ENCODE peak calls at places on chromosomes 4 and X, in nine cellular contexts. One of them, this sample, is unnamed.

GRCh38 chr4:32519060-32519459 is 1798.9 kb downstream of the PCDH7 start:
- DNase-seq in aorta: no peak
- DNase-seq in cardiac muscle cell: no peak
- DNase-seq in Karpas-422: no peak
- DNase-seq in suprapubic skin: no peak
- DNase-seq in astrocyte: no peak
- DNase-seq in tibial artery: no peak
- DNase-seq in tibial nerve: no peak
- DNase-seq in IMR-90: no peak
- DNase-seq in this sample: no peak

GRCh38 chr4:30553721-30554120 is 166.4 kb upstream of the PCDH7 start:
- DNase-seq in aorta: no peak
- DNase-seq in cardiac muscle cell: no peak
- DNase-seq in Karpas-422: no peak
- DNase-seq in suprapubic skin: no peak
- DNase-seq in astrocyte: peak; percentile 3
- DNase-seq in tibial artery: no peak
- DNase-seq in tibial nerve: no peak
- DNase-seq in IMR-90: peak; percentile 0
- DNase-seq in this sample: no peak

GRCh38 chrX:13223868-13224555 is 95.8 kb downstream of the ATXN3L start:
- DNase-seq in aorta: no peak
- DNase-seq in cardiac muscle cell: no peak
- DNase-seq in Karpas-422: peak; percentile 10
- DNase-seq in suprapubic skin: no peak
- DNase-seq in astrocyte: peak; percentile 92
- DNase-seq in tibial artery: no peak
- DNase-seq in tibial nerve: no peak
- DNase-seq in IMR-90: peak; percentile 91
- DNase-seq in this sample: no peak

GRCh38 chr4:187865914-187866313 is 129.7 kb upstream of the ZFP42 start:
- DNase-seq in aorta: no peak
- DNase-seq in cardiac muscle cell: no peak
- DNase-seq in Karpas-422: no peak
- DNase-seq in suprapubic skin: no peak
- DNase-seq in astrocyte: no peak
- DNase-seq in tibial artery: no peak
- DNase-seq in tibial nerve: no peak
- DNase-seq in IMR-90: no peak
- DNase-seq in this sample: no peak

GRCh38 chrX:69896046-69896445 is 153.7 kb downstream of the AWAT2 start:
- DNase-seq in aorta: no peak
- DNase-seq in cardiac muscle cell: no peak
- DNase-seq in Karpas-422: no peak
- DNase-seq in suprapubic skin: no peak
- DNase-seq in astrocyte: no peak
- DNase-seq in tibial artery: no peak
- DNase-seq in tibial nerve: no peak
- DNase-seq in IMR-90: no peak
- DNase-seq in this sample: no peak

GRCh38 chr4:44916406-44916805 is 190.1 kb upstream of the GNPDA2 start:
- DNase-seq in aorta: no peak
- DNase-seq in cardiac muscle cell: no peak
- DNase-seq in Karpas-422: peak; percentile 40
- DNase-seq in suprapubic skin: no peak
- DNase-seq in astrocyte: no peak
- DNase-seq in tibial artery: no peak
- DNase-seq in tibial nerve: no peak
- DNase-seq in IMR-90: no peak
- DNase-seq in this sample: no peak

GRCh38 chr4:150476776-150477175 is 105.2 kb upstream of the MAB21L2 start:
- DNase-seq in aorta: no peak
- DNase-seq in cardiac muscle cell: no peak
- DNase-seq in Karpas-422: no peak
- DNase-seq in suprapubic skin: no peak
- DNase-seq in astrocyte: no peak
- DNase-seq in tibial artery: no peak
- DNase-seq in tibial nerve: no peak
- DNase-seq in IMR-90: no peak
- DNase-seq in this sample: no peak

GRCh38 chr4:176333076-176333475 is 13.3 kb downstream of the SPCS3 start:
- DNase-seq in aorta: no peak
- DNase-seq in cardiac muscle cell: no peak
- DNase-seq in Karpas-422: no peak
- DNase-seq in suprapubic skin: no peak
- DNase-seq in astrocyte: peak; percentile 63
- DNase-seq in tibial artery: no peak
- DNase-seq in tibial nerve: no peak
- DNase-seq in IMR-90: peak; percentile 59
- DNase-seq in this sample: no peak

GRCh38 chrX:15645266-15645665 is 19.3 kb downstream of the CLTRN start:
- DNase-seq in aorta: no peak
- DNase-seq in cardiac muscle cell: no peak
- DNase-seq in Karpas-422: peak; percentile 44
- DNase-seq in suprapubic skin: no peak
- DNase-seq in astrocyte: no peak
- DNase-seq in tibial artery: no peak
- DNase-seq in tibial nerve: no peak
- DNase-seq in IMR-90: no peak
- DNase-seq in this sample: no peak

GRCh38 chr4:71429106-71429505 is 90.3 kb downstream of the SLC4A4 start:
- DNase-seq in aorta: no peak
- DNase-seq in cardiac muscle cell: no peak
- DNase-seq in Karpas-422: no peak
- DNase-seq in suprapubic skin: no peak
- DNase-seq in astrocyte: no peak
- DNase-seq in tibial artery: no peak
- DNase-seq in tibial nerve: no peak
- DNase-seq in IMR-90: no peak
- DNase-seq in this sample: no peak

GRCh38 chr4:173017802-173018201 is 150.8 kb upstream of the GALNT7 start:
- DNase-seq in aorta: no peak
- DNase-seq in cardiac muscle cell: no peak
- DNase-seq in Karpas-422: no peak
- DNase-seq in suprapubic skin: no peak
- DNase-seq in astrocyte: no peak
- DNase-seq in tibial artery: no peak
- DNase-seq in tibial nerve: no peak
- DNase-seq in IMR-90: no peak
- DNase-seq in this sample: no peak

GRCh38 chr4:105994061-105994460 is 98.8 kb downstream of the NPNT start:
- DNase-seq in aorta: no peak
- DNase-seq in cardiac muscle cell: no peak
- DNase-seq in Karpas-422: no peak
- DNase-seq in suprapubic skin: no peak
- DNase-seq in astrocyte: no peak
- DNase-seq in tibial artery: no peak
- DNase-seq in tibial nerve: no peak
- DNase-seq in IMR-90: no peak
- DNase-seq in this sample: no peak

GRCh38 chr4:41129128-41129754 is 85.1 kb downstream of the APBB2 start:
- DNase-seq in aorta: no peak
- DNase-seq in cardiac muscle cell: peak; percentile 63
- DNase-seq in Karpas-422: no peak
- DNase-seq in suprapubic skin: no peak
- DNase-seq in astrocyte: no peak
- DNase-seq in tibial artery: no peak
- DNase-seq in tibial nerve: no peak
- DNase-seq in IMR-90: no peak
- DNase-seq in this sample: no peak
- H3K4me1 ChIP-seq in aorta: peaks cover 5% of the 10 kb centered on the region
- H3K4me1 ChIP-seq in cardiac muscle cell: peaks cover 30% of the 10 kb centered on the region
- H3K4me1 ChIP-seq in Karpas-422: no peaks in the 10 kb centered on the region
- H3K4me1 ChIP-seq in suprapubic skin: peaks cover 35% of the 10 kb centered on the region
- H3K4me1 ChIP-seq in astrocyte: peaks cover 12% of the 10 kb centered on the region
- H3K4me1 ChIP-seq in tibial artery: no peaks in the 10 kb centered on the region
- H3K4me1 ChIP-seq in tibial nerve: no peaks in the 10 kb centered on the region
- H3K4me1 ChIP-seq in IMR-90: peaks cover 10% of the 10 kb centered on the region
- H3K4me1 ChIP-seq in this sample: peaks cover 25% of the 10 kb centered on the region

DNA sequence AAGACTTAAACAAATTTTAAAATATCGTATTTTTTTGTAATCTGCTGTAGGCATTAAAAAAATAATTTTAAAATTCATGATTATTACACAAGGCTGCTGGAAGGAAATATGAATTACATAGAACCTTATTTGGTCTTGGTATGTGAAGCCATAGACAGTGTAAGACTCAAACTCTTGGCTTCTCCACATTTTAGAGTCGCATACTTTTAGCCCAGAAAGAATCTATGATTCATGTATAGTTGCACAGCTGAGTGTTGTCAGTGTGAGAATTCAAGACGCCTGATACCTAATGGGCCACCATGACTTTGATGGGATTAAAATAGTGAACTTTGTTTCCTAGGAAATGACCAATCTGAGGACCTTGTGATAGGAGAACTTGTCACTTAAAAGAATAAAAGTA is 1.4 kb downstream of the INTU start:
- DNase-seq in aorta: no peak
- DNase-seq in cardiac muscle cell: no peak
- DNase-seq in Karpas-422: no peak
- DNase-seq in suprapubic skin: no peak
- DNase-seq in astrocyte: peak; percentile 84
- DNase-seq in tibial artery: no peak
- DNase-seq in tibial nerve: no peak
- DNase-seq in IMR-90: peak; percentile 92
- DNase-seq in this sample: no peak
- H3K4me3 ChIP-seq in aorta: no peak overlapping the region
- H3K4me3 ChIP-seq in cardiac muscle cell: no peak overlapping the region
- H3K4me3 ChIP-seq in Karpas-422: no peak overlapping the region
- H3K4me3 ChIP-seq in suprapubic skin: no peak overlapping the region
- H3K4me3 ChIP-seq in astrocyte: peak overlapping the region; percentile 93
- H3K4me3 ChIP-seq in tibial artery: peak overlapping the region; percentile 75
- H3K4me3 ChIP-seq in tibial nerve: no peak overlapping the region
- H3K4me3 ChIP-seq in IMR-90: no peak overlapping the region
- H3K4me3 ChIP-seq in this sample: no peak overlapping the region

GRCh38 chr4:182549386-182549785 is 306.2 kb downstream of the TENM3 start:
- DNase-seq in aorta: no peak
- DNase-seq in cardiac muscle cell: no peak
- DNase-seq in Karpas-422: no peak
- DNase-seq in suprapubic skin: no peak
- DNase-seq in astrocyte: no peak
- DNase-seq in tibial artery: no peak
- DNase-seq in tibial nerve: no peak
- DNase-seq in IMR-90: no peak
- DNase-seq in this sample: no peak
- H3K27ac ChIP-seq in aorta: no peak overlapping the region
- H3K27ac ChIP-seq in cardiac muscle cell: no peak overlapping the region
- H3K27ac ChIP-seq in Karpas-422: no peak overlapping the region
- H3K27ac ChIP-seq in suprapubic skin: no peak overlapping the region
- H3K27ac ChIP-seq in astrocyte: no peak overlapping the region
- H3K27ac ChIP-seq in tibial artery: no peak overlapping the region
- H3K27ac ChIP-seq in tibial nerve: peak overlapping the region; percentile 60
- H3K27ac ChIP-seq in IMR-90: no peak overlapping the region
- H3K27ac ChIP-seq in this sample: no peak overlapping the region

DNA sequence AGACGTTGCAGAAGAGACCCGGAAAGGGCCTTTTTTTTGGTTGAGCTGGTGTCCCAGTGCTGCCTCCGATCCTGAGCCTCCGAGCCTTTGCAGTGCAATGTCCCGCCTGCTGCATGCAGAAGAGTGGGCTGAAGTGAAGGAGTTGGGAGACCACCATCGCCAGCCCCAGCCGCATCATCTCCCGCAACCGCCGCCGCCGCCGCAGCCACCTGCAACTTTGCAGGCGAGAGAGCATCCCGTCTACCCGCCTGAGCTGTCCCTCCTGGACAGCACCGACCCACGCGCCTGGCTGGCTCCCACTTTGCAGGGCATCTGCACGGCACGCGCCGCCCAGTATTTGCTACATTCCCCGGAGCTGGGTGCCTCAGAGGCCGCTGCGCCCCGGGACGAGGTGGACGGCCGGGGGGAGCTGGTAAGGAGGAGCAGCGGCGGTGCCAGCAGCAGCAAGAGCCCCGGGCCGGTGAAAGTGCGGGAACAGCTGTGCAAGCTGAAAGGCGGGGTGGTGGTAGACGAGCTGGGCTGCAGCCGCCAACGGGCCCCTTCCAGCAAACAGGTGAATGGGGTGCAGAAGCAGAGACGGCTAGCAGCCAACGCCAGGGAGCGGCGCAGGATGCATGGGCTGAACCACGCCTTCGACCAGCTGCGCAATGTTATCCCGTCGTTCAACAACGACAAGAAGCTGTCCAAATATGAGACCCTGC is 427 bp downstream of the ATOH1 start:
- DNase-seq in aorta: no peak
- DNase-seq in cardiac muscle cell: peak; percentile 52
- DNase-seq in Karpas-422: no peak
- DNase-seq in suprapubic skin: no peak
- DNase-seq in astrocyte: no peak
- DNase-seq in tibial artery: no peak
- DNase-seq in tibial nerve: no peak
- DNase-seq in IMR-90: no peak
- DNase-seq in this sample: no peak
- H3K4me1 ChIP-seq in aorta: no peaks in the 10 kb centered on the region
- H3K4me1 ChIP-seq in cardiac muscle cell: peaks cover 13% of the 10 kb centered on the region
- H3K4me1 ChIP-seq in Karpas-422: no peaks in the 10 kb centered on the region
- H3K4me1 ChIP-seq in suprapubic skin: peaks cover 32% of the 10 kb centered on the region
- H3K4me1 ChIP-seq in astrocyte: peaks cover 5% of the 10 kb centered on the region
- H3K4me1 ChIP-seq in tibial artery: no peaks in the 10 kb centered on the region
- H3K4me1 ChIP-seq in tibial nerve: no peaks in the 10 kb centered on the region
- H3K4me1 ChIP-seq in IMR-90: no peaks in the 10 kb centered on the region
- H3K4me1 ChIP-seq in this sample: peaks cover 9% of the 10 kb centered on the region

GRCh38 chr4:16889945-16890344 is 8.5 kb downstream of the LDB2 start:
- DNase-seq in aorta: no peak
- DNase-seq in cardiac muscle cell: no peak
- DNase-seq in Karpas-422: no peak
- DNase-seq in suprapubic skin: no peak
- DNase-seq in astrocyte: no peak
- DNase-seq in tibial artery: no peak
- DNase-seq in tibial nerve: no peak
- DNase-seq in IMR-90: no peak
- DNase-seq in this sample: no peak

GRCh38 chr4:16896871-16897270 is 1.6 kb downstream of the LDB2 start:
- DNase-seq in aorta: no peak
- DNase-seq in cardiac muscle cell: peak; percentile 38
- DNase-seq in Karpas-422: no peak
- DNase-seq in suprapubic skin: no peak
- DNase-seq in astrocyte: peak; percentile 77
- DNase-seq in tibial artery: no peak
- DNase-seq in tibial nerve: no peak
- DNase-seq in IMR-90: peak; percentile 86
- DNase-seq in this sample: no peak

GRCh38 chr4:16890651-16891050 is 7.8 kb downstream of the LDB2 start:
- DNase-seq in aorta: no peak
- DNase-seq in cardiac muscle cell: no peak
- DNase-seq in Karpas-422: no peak
- DNase-seq in suprapubic skin: no peak
- DNase-seq in astrocyte: no peak
- DNase-seq in tibial artery: no peak
- DNase-seq in tibial nerve: no peak
- DNase-seq in IMR-90: no peak
- DNase-seq in this sample: no peak

GRCh38 chr4:16894406-16894805 is 4.0 kb downstream of the LDB2 start:
- DNase-seq in aorta: no peak
- DNase-seq in cardiac muscle cell: no peak
- DNase-seq in Karpas-422: no peak
- DNase-seq in suprapubic skin: no peak
- DNase-seq in astrocyte: peak; percentile 67
- DNase-seq in tibial artery: no peak
- DNase-seq in tibial nerve: no peak
- DNase-seq in IMR-90: peak; percentile 47
- DNase-seq in this sample: no peak

GRCh38 chr4:16893141-16893571 is 5.3 kb downstream of the LDB2 start:
- DNase-seq in aorta: no peak
- DNase-seq in cardiac muscle cell: no peak
- DNase-seq in Karpas-422: no peak
- DNase-seq in suprapubic skin: no peak
- DNase-seq in astrocyte: peak; percentile 69
- DNase-seq in tibial artery: no peak
- DNase-seq in tibial nerve: no peak
- DNase-seq in IMR-90: peak; percentile 34
- DNase-seq in this sample: no peak
- H3K4me3 ChIP-seq in aorta: no peak overlapping the region
- H3K4me3 ChIP-seq in cardiac muscle cell: no peak overlapping the region
- H3K4me3 ChIP-seq in Karpas-422: no peak overlapping the region
- H3K4me3 ChIP-seq in suprapubic skin: peak overlapping the region; percentile 25
- H3K4me3 ChIP-seq in astrocyte: peak overlapping the region; percentile 7
- H3K4me3 ChIP-seq in tibial artery: peak overlapping the region; percentile 8
- H3K4me3 ChIP-seq in tibial nerve: peak overlapping the region; percentile 36
- H3K4me3 ChIP-seq in IMR-90: peak overlapping the region; percentile 10
- H3K4me3 ChIP-seq in this sample: no peak overlapping the region